ENCODE peak calls at places on chromosomes 4 and X, in nine cellular contexts. U, W, I, M, S, C, F, D and V are unnamed samples.

GRCh38 chr4:107616838-107617389 is 103.1 kb downstream of the PAPSS1 start:
- ATAC-seq in U (no peak), W (no peak), I (no peak), M (peak), S (no peak), C (no peak), F (no peak), D (no peak), V (no peak)

GRCh38 chr4:20253799-20254409 is 2.2 kb downstream of the SLIT2 start:
- ATAC-seq in U (no peak), W (peak), I (peak), M (no peak), S (no peak), C (no peak), F (peak), D (no peak), V (no peak)

GRCh38 chrX:41887691-41888090 is 35.7 kb downstream of the CASK start:
- ATAC-seq in U (no peak), W (no peak), I (no peak), M (no peak), S (no peak), C (no peak), F (no peak), D (no peak), V (no peak)

GRCh38 chr4:172953896-172954568 is 214.6 kb upstream of the GALNT7 start:
- ATAC-seq in U (no peak), W (peak), I (no peak), M (no peak), S (no peak), C (no peak), F (no peak), D (no peak), V (no peak)

GRCh38 chr4:6764976-6765620 is 17.4 kb upstream of the KIAA0232 start:
- ATAC-seq in U (no peak), W (no peak), I (no peak), M (no peak), S (no peak), C (no peak), F (no peak), D (no peak), V (no peak)

GRCh38 chrX:56746996-56747395 is 18.0 kb downstream of the NBDY start:
- ATAC-seq in U (no peak), W (peak), I (no peak), M (no peak), S (no peak), C (no peak), F (no peak), D (no peak), V (peak)

GRCh38 chr4:57043304-57044251 is 64.9 kb downstream of the POLR2B start:
- ATAC-seq in U (peak), W (no peak), I (peak), M (peak), S (no peak), C (no peak), F (no peak), D (no peak), V (peak)

GRCh38 chr4:140330311-140330900 is 43.0 kb upstream of the SCOC start:
- ATAC-seq in U (no peak), W (peak), I (no peak), M (peak), S (no peak), C (no peak), F (no peak), D (no peak), V (no peak)

GRCh38 chr4:183906736-183907651 is 1.9 kb downstream of the STOX2 start:
- ATAC-seq in U (no peak), W (peak), I (peak), M (peak), S (no peak), C (no peak), F (no peak), D (no peak), V (no peak)

GRCh38 chr4:16591867-16592266 is 306.6 kb downstream of the LDB2 start:
- ATAC-seq in U (no peak), W (no peak), I (no peak), M (peak), S (no peak), C (no peak), F (no peak), D (no peak), V (no peak)

GRCh38 chr4:180372671-180373070 is 1870.5 kb upstream of the TENM3 start:
- ATAC-seq in U (no peak), W (no peak), I (no peak), M (no peak), S (no peak), C (no peak), F (no peak), D (no peak), V (no peak)

GRCh38 chr4:17712166-17712565 is 69.3 kb downstream of the FAM184B start:
- ATAC-seq in U (no peak), W (no peak), I (no peak), M (no peak), S (no peak), C (no peak), F (no peak), D (no peak), V (no peak)

GRCh38 chr4:75289843-75290616 is 224.2 kb downstream of the RCHY1 start:
- ATAC-seq in U (no peak), W (peak), I (peak), M (peak), S (no peak), C (no peak), F (no peak), D (no peak), V (peak)

GRCh38 chrX:22376369-22376768 is 103.7 kb downstream of the CBLL2 start:
- ATAC-seq in U (no peak), W (no peak), I (no peak), M (no peak), S (no peak), C (no peak), F (no peak), D (no peak), V (no peak)

GRCh38 chr4:187908079-187908501 is 87.5 kb upstream of the ZFP42 start:
- ATAC-seq in U (no peak), W (peak), I (no peak), M (no peak), S (no peak), C (no peak), F (no peak), D (no peak), V (peak)

GRCh38 chr4:112552668-112553067 is 36.7 kb upstream of the NEUROG2 start:
- ATAC-seq in U (no peak), W (peak), I (no peak), M (no peak), S (no peak), C (no peak), F (no peak), D (no peak), V (no peak)